ENCODE peak calls at places on chromosomes 5 and 9, in eight cellular contexts. X, Q, J, S, K, L, Z and P are unnamed samples.

GRCh38 chr5:17123010-17123409 is 94.4 kb upstream of the BASP1 start:
- DNase-seq in X (no peak), Q (no peak), J (no peak), S (no peak), K (no peak), L (no peak), Z (no peak), P (peak)

GRCh38 chr9:22102347-22103053 is 93.4 kb upstream of the CDKN2B start:
- DNase-seq in X (no peak), Q (no peak), J (no peak), S (peak), K (no peak), L (no peak), Z (no peak), P (no peak)

GRCh38 chr5:137613554-137614265 is 114.6 kb upstream of the SPOCK1 start:
- DNase-seq in X (no peak), Q (no peak), J (no peak), S (no peak), K (no peak), L (no peak), Z (no peak), P (peak)

GRCh38 chr5:172454355-172455086 is at the start of gene SH3PXD2B:
- DNase-seq in X (peak), Q (peak), J (peak), S (peak), K (peak), L (peak), Z (peak), P (peak)

GRCh38 chr9:136982232-136983051 is at the start of gene LCNL1:
- DNase-seq in X (no peak), Q (no peak), J (no peak), S (no peak), K (peak), L (no peak), Z (no peak), P (no peak)

GRCh38 chr9:133137451-133138231 is 16.6 kb upstream of the RALGDS start:
- DNase-seq in X (no peak), Q (no peak), J (no peak), S (no peak), K (peak), L (no peak), Z (peak), P (no peak)

GRCh38 chr9:3946840-3947239 is 353.0 kb downstream of the GLIS3 start:
- DNase-seq in X (no peak), Q (no peak), J (no peak), S (no peak), K (no peak), L (no peak), Z (no peak), P (no peak)

GRCh38 chr9:134065720-134066419 is 2.0 kb downstream of the BRD3 start:
- DNase-seq in X (no peak), Q (peak), J (peak), S (peak), K (no peak), L (peak), Z (peak), P (peak)

GRCh38 chr5:61084658-61085057 is 77.6 kb downstream of the SMIM15 start:
- DNase-seq in X (no peak), Q (no peak), J (no peak), S (no peak), K (no peak), L (no peak), Z (no peak), P (no peak)

GRCh38 chr5:139394123-139394653 is 716 bp downstream of the PROB1 start:
- DNase-seq in X (peak), Q (peak), J (no peak), S (no peak), K (no peak), L (no peak), Z (peak), P (peak)

GRCh38 chr5:159905496-159905895 is 10.8 kb upstream of the ADRA1B start:
- DNase-seq in X (no peak), Q (no peak), J (no peak), S (peak), K (no peak), L (peak), Z (no peak), P (peak)

GRCh38 chr9:113857875-113858274 is 18.2 kb upstream of the ZNF618 start:
- DNase-seq in X (peak), Q (no peak), J (peak), S (no peak), K (no peak), L (no peak), Z (no peak), P (no peak)

GRCh38 chr9:135023389-135023788 is 64.1 kb upstream of the OLFM1 start:
- DNase-seq in X (no peak), Q (peak), J (no peak), S (no peak), K (no peak), L (no peak), Z (peak), P (peak)

GRCh38 chr9:2810424-2811075 is 33.3 kb downstream of the PUM3 start:
- DNase-seq in X (peak), Q (no peak), J (no peak), S (peak), K (no peak), L (no peak), Z (no peak), P (no peak)

GRCh38 chr5:96968614-96969013 is 32.7 kb downstream of the LNPEP start:
- DNase-seq in X (no peak), Q (no peak), J (no peak), S (peak), K (no peak), L (no peak), Z (no peak), P (no peak)

GRCh38 chr5:55051357-55051756 is 27.3 kb downstream of the GZMK start:
- DNase-seq in X (no peak), Q (no peak), J (no peak), S (no peak), K (no peak), L (no peak), Z (no peak), P (no peak)